ENCODE peak calls at places on chromosomes 3 and 15, in ten cellular contexts. R is iPS-NIHi11; P is AG04450; W is Kasumi-1; A is sciatic nerve; T is foreskin keratinocyte; C is HFFc6; V is GDM1; H is activated CD8-positive, alpha-beta T cell treated with anti-CD3 and anti-CD28 coated beads for 36 hours; F is activated CD4-positive, alpha-beta T cell treated with anti-CD3 and anti-CD28 coated beads, Interleukin-2, amount 50 U/mL, for 48 hours. M is an unnamed sample.

GRCh38 chr3:23203651-23204111 is 554 bp downstream of the UBE2E2 start:
- DNase-seq in A (peak), F (peak), T (peak), H (peak), P (no peak), C (no peak), R (peak), W (peak), V (no peak), M (no peak)

GRCh38 chr3:37417297-37418082 is 243.1 kb upstream of the LRRFIP2 start:
- DNase-seq in A (no peak), W (no peak), P (no peak), H (no peak), C (no peak), T (no peak), R (no peak), F (no peak), V (no peak), M (no peak)

GRCh38 chr15:82184776-82185175 is 77.8 kb downstream of the EFL1 start:
- DNase-seq in H (no peak), F (no peak), R (no peak), T (no peak), P (no peak), A (no peak), V (no peak), C (no peak), W (no peak), M (no peak)

GRCh38 chr15:82043726-82044372 is 2.0 kb downstream of the MEX3B start:
- DNase-seq in F (no peak), R (no peak), V (no peak), C (peak), T (no peak), A (peak), W (no peak), P (no peak), H (no peak), M (no peak)

GRCh38 chr15:74036271-74037170 is 42.0 kb downstream of the PML start:
- DNase-seq in W (peak), V (no peak), A (no peak), R (peak), T (no peak), H (no peak), P (peak), F (peak), C (peak), M (no peak)

GRCh38 chr3:158808697-158809096 is 6.8 kb downstream of the MFSD1 start:
- DNase-seq in R (no peak), A (no peak), H (peak), C (peak), F (no peak), V (no peak), W (peak), T (peak), P (no peak), M (peak)

GRCh38 chr3:11335056-11335608 is 62.9 kb downstream of the ATG7 start:
- DNase-seq in T (peak), P (peak), H (peak), V (peak), C (peak), A (no peak), R (peak), W (peak), F (no peak), M (peak)

GRCh38 chr3:148880681-148881080 is 15.6 kb downstream of the CPA3 start:
- DNase-seq in W (peak), F (no peak), A (no peak), R (peak), V (peak), P (no peak), T (no peak), H (no peak), C (no peak), M (peak)

GRCh38 chr3:43794776-43795175 is 104.0 kb downstream of the ABHD5 start:
- DNase-seq in C (peak), W (no peak), R (no peak), V (no peak), T (peak), A (no peak), P (peak), H (no peak), F (no peak), M (no peak)

GRCh38 chr3:24487325-24488242 is 7.1 kb downstream of the THRB start:
- DNase-seq in W (no peak), R (no peak), F (no peak), C (no peak), V (no peak), P (no peak), H (no peak), T (peak), A (no peak), M (no peak)

GRCh38 chr3:55664387-55664786 is 177.3 kb upstream of the WNT5A start:
- DNase-seq in A (no peak), F (peak), W (no peak), P (no peak), R (no peak), T (no peak), V (no peak), C (no peak), H (peak), M (no peak)

GRCh38 chr3:136186850-136187249 is 9.3 kb downstream of the MSL2 start:
- DNase-seq in T (peak), A (no peak), V (no peak), F (no peak), P (no peak), W (no peak), R (no peak), C (no peak), H (no peak), M (no peak)

GRCh38 chr3:12224181-12225147 is 64.4 kb upstream of the PPARG start:
- DNase-seq in W (no peak), C (peak), T (peak), F (no peak), R (no peak), P (no peak), V (no peak), H (no peak), A (no peak), M (peak)

GRCh38 chr15:88630141-88630721 is 8.6 kb upstream of the ISG20 start:
- DNase-seq in F (no peak), H (no peak), T (no peak), P (no peak), W (no peak), C (no peak), R (no peak), V (no peak), A (no peak), M (no peak)

M was measured in H4.